ENCODE peak calls at places on chromosomes 16 and 17, in nine cellular contexts. C is activated T-helper 1 cell treated with anti-CD3 and anti-CD28 coated beads, Interleukin-2, amount 50 U/mL, for 16 hours; H is mesendoderm; N is HAP-1; U is natural killer cell; T is T-helper 17 cell; D is PC-3; K is CD4-positive, alpha-beta T cell; R is activated CD8-positive, alpha-beta T cell treated with anti-CD3 and anti-CD28 coated beads, Interleukin-2, amount 10 ng/mL, durations not matched to agents 7 days and 5 days. G is an unnamed sample.

GRCh38 chr17:17682293-17682736 is 1.1 kb downstream of the RAI1 start:
- DNase-seq in C (peak), H (no peak), N (no peak), U (peak), T (peak), D (peak), K (no peak), R (peak), G (no peak)

GRCh38 chr17:75090871-75091854 is 3.4 kb downstream of the SLC16A5 start:
- DNase-seq in C (no peak), H (no peak), N (no peak), U (no peak), T (no peak), D (no peak), K (no peak), R (no peak), G (no peak)

GRCh38 chr16:46859719-46860152 is 24.4 kb upstream of the GPT2 start:
- DNase-seq in C (no peak), H (peak), N (no peak), U (no peak), T (no peak), D (peak), K (no peak), R (no peak), G (no peak)

GRCh38 chr16:30006659-30007377 is 4.0 kb downstream of the DOC2A start:
- DNase-seq in C (no peak), H (no peak), N (no peak), U (no peak), T (no peak), D (no peak), K (no peak), R (no peak), G (no peak)

GRCh38 chr17:1490643-1491405 is 1.7 kb downstream of the MYO1C start:
- DNase-seq in C (peak), H (peak), N (peak), U (peak), T (peak), D (peak), K (peak), R (peak), G (no peak)

GRCh38 chr16:28187595-28188004 is 24.2 kb downstream of the XPO6 start:
- DNase-seq in C (no peak), H (no peak), N (no peak), U (no peak), T (no peak), D (no peak), K (no peak), R (no peak), G (no peak)

GRCh38 chr16:27960619-27961295 is 102.8 kb downstream of the GSG1L start:
- DNase-seq in C (no peak), H (no peak), N (no peak), U (no peak), T (no peak), D (no peak), K (no peak), R (no peak), G (no peak)

GRCh38 chr16:67176662-67177061 is 6.3 kb downstream of the NOL3 start:
- DNase-seq in C (no peak), H (no peak), N (no peak), U (no peak), T (no peak), D (no peak), K (no peak), R (no peak), G (no peak)

GRCh38 chr16:30623558-30624283 is 13.5 kb upstream of the ZNF689 start:
- DNase-seq in C (no peak), H (no peak), N (no peak), U (no peak), T (no peak), D (no peak), K (no peak), R (no peak), G (no peak)

G was measured in osteocyte.